ENCODE peak calls at places on chromosomes 6 and 20, in nine cellular contexts. One of them, this sample, is unnamed.

GRCh38 chr6:169839493-169839892 is 88.1 kb downstream of the ERMARD start:
- DNase-seq in HepG2: no peak
- DNase-seq in left ventricle myocardium inferior: no peak
- DNase-seq in fibroblast of mammary gland: no peak
- DNase-seq in cardiac muscle cell: no peak
- DNase-seq in transverse colon: no peak
- DNase-seq in kidney: no peak
- DNase-seq in ovary: no peak
- DNase-seq in AG10803: no peak
- DNase-seq in this sample: no peak

GRCh38 chr20:49445176-49445575 is 37.3 kb downstream of the KCNB1 start:
- DNase-seq in cardiac muscle cell: peak
- DNase-seq in kidney: no peak
- DNase-seq in AG10803: no peak
- DNase-seq in ovary: no peak
- DNase-seq in fibroblast of mammary gland: no peak
- DNase-seq in left ventricle myocardium inferior: no peak
- DNase-seq in transverse colon: no peak
- DNase-seq in HepG2: no peak
- DNase-seq in this sample: no peak

GRCh38 chr6:99294786-99295185 is 54.7 kb downstream of the FAXC start:
- DNase-seq in fibroblast of mammary gland: no peak
- DNase-seq in kidney: no peak
- DNase-seq in transverse colon: no peak
- DNase-seq in cardiac muscle cell: no peak
- DNase-seq in left ventricle myocardium inferior: no peak
- DNase-seq in HepG2: no peak
- DNase-seq in AG10803: no peak
- DNase-seq in ovary: no peak
- DNase-seq in this sample: no peak

GRCh38 chr20:32535316-32535952 is 49.7 kb downstream of the NOL4L start:
- DNase-seq in fibroblast of mammary gland: no peak
- DNase-seq in kidney: no peak
- DNase-seq in left ventricle myocardium inferior: no peak
- DNase-seq in cardiac muscle cell: no peak
- DNase-seq in HepG2: no peak
- DNase-seq in transverse colon: no peak
- DNase-seq in ovary: no peak
- DNase-seq in AG10803: no peak
- DNase-seq in this sample: no peak

GRCh38 chr6:158457616-158458278 is 102.1 kb upstream of the TMEM181 start:
- DNase-seq in kidney: no peak
- DNase-seq in ovary: no peak
- DNase-seq in AG10803: peak
- DNase-seq in HepG2: no peak
- DNase-seq in fibroblast of mammary gland: peak
- DNase-seq in left ventricle myocardium inferior: no peak
- DNase-seq in transverse colon: no peak
- DNase-seq in cardiac muscle cell: no peak
- DNase-seq in this sample: no peak

GRCh38 chr6:46793138-46793537 is at the start of gene MEP1A:
- DNase-seq in fibroblast of mammary gland: no peak
- DNase-seq in transverse colon: no peak
- DNase-seq in cardiac muscle cell: no peak
- DNase-seq in kidney: no peak
- DNase-seq in HepG2: peak
- DNase-seq in AG10803: no peak
- DNase-seq in left ventricle myocardium inferior: no peak
- DNase-seq in ovary: no peak
- DNase-seq in this sample: no peak

GRCh38 chr6:11434565-11435326 is 102.8 kb upstream of the TMEM170B start:
- DNase-seq in fibroblast of mammary gland: peak
- DNase-seq in transverse colon: peak
- DNase-seq in kidney: no peak
- DNase-seq in ovary: no peak
- DNase-seq in HepG2: peak
- DNase-seq in cardiac muscle cell: no peak
- DNase-seq in left ventricle myocardium inferior: no peak
- DNase-seq in AG10803: peak
- DNase-seq in this sample: peak

GRCh38 chr6:160177220-160177619 is 55.6 kb downstream of the SLC22A1 start:
- DNase-seq in left ventricle myocardium inferior: no peak
- DNase-seq in fibroblast of mammary gland: no peak
- DNase-seq in kidney: no peak
- DNase-seq in AG10803: no peak
- DNase-seq in ovary: no peak
- DNase-seq in transverse colon: no peak
- DNase-seq in HepG2: no peak
- DNase-seq in cardiac muscle cell: no peak
- DNase-seq in this sample: no peak

GRCh38 chr20:31710423-31711250 is 12.0 kb downstream of the BCL2L1 start:
- DNase-seq in kidney: no peak
- DNase-seq in AG10803: no peak
- DNase-seq in HepG2: no peak
- DNase-seq in ovary: no peak
- DNase-seq in transverse colon: no peak
- DNase-seq in left ventricle myocardium inferior: peak
- DNase-seq in cardiac muscle cell: no peak
- DNase-seq in fibroblast of mammary gland: no peak
- DNase-seq in this sample: no peak

GRCh38 chr20:23403721-23404120 is 17.6 kb downstream of the NAPB start:
- DNase-seq in AG10803: no peak
- DNase-seq in ovary: no peak
- DNase-seq in fibroblast of mammary gland: no peak
- DNase-seq in HepG2: no peak
- DNase-seq in transverse colon: no peak
- DNase-seq in left ventricle myocardium inferior: no peak
- DNase-seq in cardiac muscle cell: no peak
- DNase-seq in kidney: no peak
- DNase-seq in this sample: peak

GRCh38 chr6:133184798-133185380 is 56.3 kb upstream of the EYA4 start:
- DNase-seq in ovary: no peak
- DNase-seq in kidney: no peak
- DNase-seq in HepG2: no peak
- DNase-seq in AG10803: peak
- DNase-seq in cardiac muscle cell: peak
- DNase-seq in left ventricle myocardium inferior: no peak
- DNase-seq in transverse colon: no peak
- DNase-seq in fibroblast of mammary gland: peak
- DNase-seq in this sample: peak

GRCh38 chr6:2848851-2849250 is 7.2 kb upstream of the SERPINB1 start:
- DNase-seq in transverse colon: peak
- DNase-seq in AG10803: no peak
- DNase-seq in cardiac muscle cell: no peak
- DNase-seq in fibroblast of mammary gland: no peak
- DNase-seq in HepG2: no peak
- DNase-seq in left ventricle myocardium inferior: no peak
- DNase-seq in kidney: no peak
- DNase-seq in ovary: no peak
- DNase-seq in this sample: no peak

DNA sequence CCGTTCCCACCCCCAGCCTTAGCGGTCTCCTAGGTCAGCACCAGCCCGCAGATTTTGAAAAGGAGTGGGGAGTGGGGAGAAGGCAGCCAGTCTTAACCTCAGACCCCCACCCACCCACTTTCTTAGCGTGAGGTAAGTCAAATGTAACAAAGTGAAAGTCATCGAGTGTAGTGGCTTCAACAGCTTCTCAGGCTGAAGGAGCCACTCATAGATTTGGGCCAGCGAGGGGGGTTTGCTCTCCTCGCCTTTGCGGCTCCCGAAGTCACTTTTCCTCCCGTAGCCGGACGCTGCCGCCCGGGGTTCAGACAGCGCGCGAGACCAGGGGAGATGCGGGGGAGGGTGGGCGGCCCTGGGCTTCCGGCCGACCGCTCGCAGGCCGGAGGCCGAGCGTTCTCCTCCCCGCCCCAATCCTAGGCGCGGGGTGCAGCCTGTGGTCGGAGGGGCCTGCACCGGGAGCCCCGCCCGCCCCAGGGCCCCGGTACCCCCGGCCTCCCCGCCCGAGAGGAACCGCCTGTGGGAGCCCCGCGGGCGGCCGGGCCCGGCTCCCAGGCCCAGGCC is 3.4 kb downstream of the NKX2-2 start:
- DNase-seq in kidney: no peak
- DNase-seq in AG10803: peak
- DNase-seq in fibroblast of mammary gland: no peak
- DNase-seq in ovary: no peak
- DNase-seq in left ventricle myocardium inferior: no peak
- DNase-seq in cardiac muscle cell: no peak
- DNase-seq in HepG2: no peak
- DNase-seq in transverse colon: no peak
- DNase-seq in this sample: no peak
- H3K4me3 ChIP-seq in kidney: peak
- H3K4me3 ChIP-seq in AG10803: peak
- H3K4me3 ChIP-seq in fibroblast of mammary gland: peak
- H3K4me3 ChIP-seq in ovary: peak
- H3K4me3 ChIP-seq in left ventricle myocardium inferior: peak
- H3K4me3 ChIP-seq in cardiac muscle cell: peak
- H3K4me3 ChIP-seq in HepG2: peak
- H3K4me3 ChIP-seq in transverse colon: peak
- H3K4me3 ChIP-seq in this sample: peak

DNA sequence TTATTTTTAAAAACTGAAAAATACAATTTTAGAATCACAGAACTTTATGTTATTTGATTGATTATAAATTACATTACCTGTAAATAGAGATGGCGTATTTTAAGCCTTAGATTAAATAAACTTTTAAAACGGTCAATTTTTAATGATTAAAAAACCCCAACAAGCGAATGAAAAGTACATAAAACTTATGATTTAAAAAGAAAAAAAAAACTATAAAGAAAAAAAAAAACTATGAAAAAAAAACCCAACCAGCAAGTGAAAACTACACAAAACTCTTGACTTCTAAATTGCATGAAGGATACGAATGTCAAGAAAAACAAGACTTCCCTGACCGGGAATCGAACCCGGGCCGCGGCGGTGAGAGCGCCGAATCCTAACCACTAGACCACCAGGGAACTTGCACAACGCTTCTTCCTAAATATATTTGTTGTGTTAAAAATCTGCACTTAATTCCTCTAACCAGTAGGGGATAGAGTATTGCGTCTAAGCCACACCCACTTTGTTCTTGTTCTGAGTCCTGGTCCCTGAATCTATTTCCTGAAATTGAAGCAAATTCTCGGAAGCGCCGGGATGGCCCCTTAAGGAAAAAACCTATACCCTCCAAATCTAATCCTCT is 10.7 kb upstream of the NCOA7 start:
- DNase-seq in HepG2: peak
- DNase-seq in left ventricle myocardium inferior: peak
- DNase-seq in AG10803: peak
- DNase-seq in cardiac muscle cell: peak
- DNase-seq in kidney: peak
- DNase-seq in fibroblast of mammary gland: peak
- DNase-seq in transverse colon: peak
- DNase-seq in ovary: peak
- DNase-seq in this sample: peak
- TF ChIP-seq CTCF in HepG2: no peak
- TF ChIP-seq CTCF in left ventricle myocardium inferior: peak
- TF ChIP-seq CTCF in AG10803: peak
- TF ChIP-seq CTCF in cardiac muscle cell: peak
- TF ChIP-seq CTCF in kidney: no peak
- TF ChIP-seq CTCF in fibroblast of mammary gland: no peak
- TF ChIP-seq CTCF in transverse colon: peak
- TF ChIP-seq CTCF in ovary: no peak
- TF ChIP-seq CTCF in this sample: peak

GRCh38 chr6:26185004-26185403 is 97.8 kb downstream of the HFE start:
- DNase-seq in cardiac muscle cell: no peak
- DNase-seq in fibroblast of mammary gland: no peak
- DNase-seq in transverse colon: no peak
- DNase-seq in left ventricle myocardium inferior: no peak
- DNase-seq in kidney: no peak
- DNase-seq in ovary: no peak
- DNase-seq in HepG2: no peak
- DNase-seq in AG10803: no peak
- DNase-seq in this sample: no peak

GRCh38 chr6:26184492-26184891 is 97.3 kb downstream of the HFE start:
- DNase-seq in AG10803: no peak
- DNase-seq in cardiac muscle cell: no peak
- DNase-seq in ovary: no peak
- DNase-seq in left ventricle myocardium inferior: no peak
- DNase-seq in fibroblast of mammary gland: no peak
- DNase-seq in kidney: no peak
- DNase-seq in HepG2: no peak
- DNase-seq in transverse colon: no peak
- DNase-seq in this sample: no peak

GRCh38 chr6:26183581-26184408 is 96.6 kb downstream of the HFE start:
- DNase-seq in transverse colon: peak
- DNase-seq in AG10803: peak
- DNase-seq in HepG2: no peak
- DNase-seq in cardiac muscle cell: peak
- DNase-seq in kidney: peak
- DNase-seq in left ventricle myocardium inferior: peak
- DNase-seq in fibroblast of mammary gland: peak
- DNase-seq in ovary: peak
- DNase-seq in this sample: peak

GRCh38 chr6:26185802-26186201 is 98.6 kb downstream of the HFE start:
- DNase-seq in AG10803: no peak
- DNase-seq in kidney: no peak
- DNase-seq in transverse colon: no peak
- DNase-seq in fibroblast of mammary gland: no peak
- DNase-seq in left ventricle myocardium inferior: no peak
- DNase-seq in HepG2: no peak
- DNase-seq in ovary: no peak
- DNase-seq in cardiac muscle cell: no peak
- DNase-seq in this sample: no peak

GRCh38 chr6:26183237-26183580 is 96.0 kb downstream of the HFE start:
- DNase-seq in left ventricle myocardium inferior: no peak
- DNase-seq in AG10803: no peak
- DNase-seq in kidney: no peak
- DNase-seq in transverse colon: no peak
- DNase-seq in HepG2: no peak
- DNase-seq in fibroblast of mammary gland: no peak
- DNase-seq in cardiac muscle cell: no peak
- DNase-seq in ovary: no peak
- DNase-seq in this sample: no peak
- H3K4me3 ChIP-seq in left ventricle myocardium inferior: peak
- H3K4me3 ChIP-seq in AG10803: peak
- H3K4me3 ChIP-seq in kidney: peak
- H3K4me3 ChIP-seq in transverse colon: peak
- H3K4me3 ChIP-seq in HepG2: no peak
- H3K4me3 ChIP-seq in fibroblast of mammary gland: peak
- H3K4me3 ChIP-seq in cardiac muscle cell: peak
- H3K4me3 ChIP-seq in ovary: peak
- H3K4me3 ChIP-seq in this sample: no peak

GRCh38 chr6:28809947-28810654 is 113.7 kb downstream of the TRIM27 start:
- DNase-seq in HepG2: no peak
- DNase-seq in left ventricle myocardium inferior: no peak
- DNase-seq in AG10803: no peak
- DNase-seq in fibroblast of mammary gland: no peak
- DNase-seq in kidney: no peak
- DNase-seq in ovary: no peak
- DNase-seq in cardiac muscle cell: peak
- DNase-seq in transverse colon: no peak
- DNase-seq in this sample: no peak
- TF ChIP-seq CTCF in HepG2: peak
- TF ChIP-seq CTCF in left ventricle myocardium inferior: no peak
- TF ChIP-seq CTCF in AG10803: peak
- TF ChIP-seq CTCF in fibroblast of mammary gland: no peak
- TF ChIP-seq CTCF in kidney: no peak
- TF ChIP-seq CTCF in ovary: no peak
- TF ChIP-seq CTCF in cardiac muscle cell: peak
- TF ChIP-seq CTCF in transverse colon: no peak
- TF ChIP-seq CTCF in this sample: peak

This sample was measured in cardiac fibroblast.